ENCODE peak calls at places on chromosomes 6 and 20, in ten cellular contexts. Z is transverse colon, B is HCT116, K is stomach, T is GM12878, R is upper lobe of left lung, N is breast epithelium, S is K562, L is HepG2, H is prostate gland. P is an unnamed sample.

GRCh38 chr6:18388942-18389341 is 1.8 kb downstream of the RNF144B start:
- DNase-seq in Z (no peak), B (no peak), K (no peak), T (no peak), R (no peak), N (no peak), S (no peak), L (peak; percentile 82), H (peak; percentile 57), P (no peak)

GRCh38 chr20:35461620-35462019 is 6.2 kb downstream of the CEP250 start:
- DNase-seq in Z (no peak), B (no peak), K (no peak), T (no peak), R (no peak), N (no peak), S (no peak), L (no peak), H (no peak), P (no peak)

GRCh38 chr20:33606114-33606771 is 55.9 kb upstream of the C20orf144 start:
- DNase-seq in Z (no peak), B (no peak), K (no peak), T (peak; percentile 51), R (no peak), N (no peak), S (no peak), L (no peak), H (no peak), P (no peak)

GRCh38 chr6:105091140-105091829 is 88.5 kb downstream of the POPDC3 start:
- DNase-seq in Z (no peak), B (no peak), K (no peak), T (no peak), R (no peak), N (no peak), S (no peak), L (no peak), H (no peak), P (no peak)

GRCh38 chr20:31817461-31817860 is 1.7 kb upstream of the MYLK2 start:
- DNase-seq in Z (no peak), B (no peak), K (no peak), T (no peak), R (no peak), N (no peak), S (no peak), L (no peak), H (no peak), P (no peak)

GRCh38 chr6:157925771-157926170 is 55.9 kb upstream of the SYNJ2 start:
- DNase-seq in Z (no peak), B (no peak), K (no peak), T (no peak), R (no peak), N (no peak), S (no peak), L (no peak), H (no peak), P (no peak)

GRCh38 chr6:42783177-42783875 is 1.5 kb downstream of the BICRAL start:
- DNase-seq in Z (peak; percentile 77), B (no peak), K (peak; percentile 78), T (no peak), R (peak; percentile 68), N (peak; percentile 80), S (peak; percentile 88), L (peak; percentile 56), H (peak; percentile 68), P (peak; percentile 94)

GRCh38 chr6:148846778-148847761 is 100.2 kb downstream of the UST start:
- DNase-seq in Z (no peak), B (no peak), K (no peak), T (no peak), R (no peak), N (no peak), S (no peak), L (no peak), H (no peak), P (no peak)

GRCh38 chr6:34243131-34243771 is 5.6 kb downstream of the SMIM29 start:
- DNase-seq in Z (no peak), B (no peak), K (no peak), T (no peak), R (no peak), N (peak; percentile 37), S (peak; percentile 38), L (no peak), H (no peak), P (no peak)

GRCh38 chr6:31007694-31008093 is 2.6 kb upstream of the MUC22 start:
- DNase-seq in Z (no peak), B (no peak), K (no peak), T (no peak), R (peak; percentile 25), N (no peak), S (no peak), L (no peak), H (no peak), P (no peak)

GRCh38 chr6:113620372-113620771 is 236.8 kb upstream of the MARCKS start:
- DNase-seq in Z (no peak), B (no peak), K (no peak), T (no peak), R (no peak), N (no peak), S (no peak), L (no peak), H (no peak), P (no peak)

GRCh38 chr20:4832469-4832868 is 110.8 kb downstream of the PRND start:
- DNase-seq in Z (no peak), B (no peak), K (no peak), T (no peak), R (no peak), N (no peak), S (no peak), L (no peak), H (no peak), P (no peak)

DNA sequence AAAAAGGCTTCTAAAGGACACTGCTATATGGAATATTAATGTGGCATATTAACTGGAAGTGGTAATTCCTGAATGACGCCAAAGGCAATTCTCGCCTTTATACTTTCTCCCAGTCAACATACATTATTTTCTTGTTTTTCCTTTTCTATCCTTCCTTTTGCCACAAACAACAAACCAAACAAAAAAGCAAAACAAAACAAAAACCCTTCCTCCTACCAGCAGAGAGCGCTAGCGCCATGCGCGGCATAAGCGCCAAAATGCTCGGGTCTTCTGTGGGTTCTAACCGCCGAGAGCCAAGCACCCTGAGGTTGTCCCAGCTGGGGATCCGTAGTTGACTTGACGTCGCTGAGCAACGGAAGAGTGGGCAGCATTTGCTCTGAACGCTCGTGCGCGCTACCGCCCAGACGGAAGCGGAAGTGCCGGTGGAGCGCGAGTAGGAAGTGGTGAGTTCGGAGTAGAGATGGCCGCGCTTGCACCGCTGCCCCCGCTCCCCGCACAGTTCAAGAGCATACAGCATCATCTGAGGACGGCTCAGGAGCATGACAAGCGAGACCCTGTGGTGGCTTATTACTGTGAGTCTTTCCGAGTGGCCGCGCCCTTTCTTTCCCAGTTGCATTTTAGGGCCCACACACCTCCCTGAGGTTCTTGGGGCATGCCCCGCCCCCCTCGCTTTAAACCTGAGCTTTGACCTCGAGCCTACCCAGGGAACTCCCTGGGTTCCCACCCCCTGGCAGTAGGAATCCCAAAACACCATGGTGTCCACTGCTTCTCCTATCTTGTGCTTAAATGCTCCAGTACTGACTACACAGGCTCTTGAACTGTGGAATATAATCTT is at the start of the genes NMBR and VTA1:
- DNase-seq in Z (peak; percentile 98), B (peak; percentile 99), K (peak; percentile 97), T (peak; percentile 97), R (peak; percentile 98), N (peak; percentile 94), S (peak; percentile 100), L (peak; percentile 100), H (peak; percentile 98), P (peak; percentile 99)
- TF ChIP-seq POLR2A in Z (peak; percentile 42), B (peak; percentile 77), K (no peak), T (peak; percentile 94), R (no peak), N (no peak), S (peak; percentile 94), L (peak; percentile 98), H (no peak), P (no peak)

DNA sequence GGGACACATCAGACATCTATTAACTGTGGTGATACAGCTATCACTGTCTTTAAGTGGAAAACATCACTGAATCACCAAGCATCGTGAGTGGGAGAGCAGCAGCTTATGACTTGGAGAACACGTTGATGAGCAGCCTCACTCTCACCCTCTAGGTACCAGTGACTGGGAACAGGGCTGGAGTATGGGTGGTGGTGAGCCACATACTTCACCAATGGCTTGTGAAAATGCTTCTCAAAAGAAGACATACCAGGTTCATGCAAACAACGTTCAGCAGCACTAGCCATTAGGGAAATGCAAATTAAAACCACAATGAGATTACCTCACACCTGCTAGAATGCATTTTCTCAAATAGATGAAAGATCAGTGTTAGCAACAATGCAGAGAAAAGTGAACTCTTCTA is 25.3 kb downstream of the SNX5 start:
- DNase-seq in Z (no peak), B (no peak), K (no peak), T (no peak), R (no peak), N (no peak), S (no peak), L (no peak), H (no peak), P (no peak)
- TF ChIP-seq POLR2AphosphoS5 in Z (peak; percentile 23), B (no peak), K (no peak), T (peak; percentile 68), R (no peak), N (no peak), S (no peak), L (no peak), H (no peak), P (no peak)

DNA sequence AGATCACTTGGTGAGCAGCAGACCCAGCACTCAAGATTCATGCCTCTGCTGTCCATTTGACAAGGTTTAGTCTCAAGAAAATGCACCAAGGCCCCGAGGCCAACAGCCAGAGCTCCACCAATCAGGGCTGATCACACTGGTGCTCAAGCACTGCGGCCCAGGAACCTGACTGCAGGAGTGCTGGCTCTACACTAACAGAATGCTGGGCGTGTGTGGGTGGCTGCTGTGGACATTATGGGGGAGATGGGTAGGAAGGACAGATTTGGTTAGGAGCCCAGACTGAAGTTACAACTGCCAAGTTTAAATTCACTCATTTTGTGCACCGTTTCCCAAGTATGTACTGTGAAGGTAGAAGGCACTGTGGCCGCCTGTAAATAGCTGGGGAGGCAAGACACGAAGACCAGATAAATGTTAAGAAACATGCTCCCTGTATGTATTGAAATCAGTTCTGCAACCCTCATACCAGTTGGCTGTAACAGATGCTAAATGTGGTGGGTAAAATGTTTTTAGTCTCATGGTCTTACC is 28.1 kb downstream of the SNX5 start:
- DNase-seq in Z (no peak), B (no peak), K (no peak), T (no peak), R (no peak), N (no peak), S (no peak), L (no peak), H (no peak), P (no peak)
- TF ChIP-seq POLR2A in Z (no peak), B (no peak), K (no peak), T (peak; percentile 63), R (no peak), N (no peak), S (peak; percentile 7), L (peak; percentile 65), H (no peak), P (no peak)

DNA sequence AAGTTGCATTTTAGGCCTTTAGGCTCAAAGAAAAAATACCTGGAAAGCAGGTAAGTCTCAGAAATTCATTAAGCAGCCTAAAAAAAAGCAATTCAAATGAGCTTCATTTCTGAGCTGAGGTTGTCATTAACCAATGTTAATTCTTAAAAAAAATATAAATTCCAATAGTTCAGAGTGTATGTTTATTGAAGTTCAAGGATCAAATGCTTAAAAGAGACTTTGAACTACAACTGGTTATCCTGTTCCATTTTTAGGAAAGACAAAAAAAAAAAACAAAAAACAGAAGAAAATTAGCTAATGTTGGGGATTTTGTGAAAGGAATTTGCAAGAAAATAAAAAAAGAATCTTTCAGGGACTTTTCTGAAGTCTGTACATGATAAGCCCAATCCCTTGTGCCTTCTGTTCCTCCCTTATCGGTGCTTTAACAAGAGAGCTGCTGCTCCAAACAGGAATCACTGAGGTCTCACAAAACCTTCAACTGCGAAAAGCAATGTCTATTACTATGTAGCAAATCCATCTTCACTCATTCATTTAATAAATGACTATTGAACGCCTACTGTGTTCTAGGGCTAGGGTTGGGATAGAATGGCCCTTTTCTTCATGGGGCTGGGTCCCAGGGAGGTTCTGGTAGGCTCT is 90.3 kb downstream of the FOXF2 start:
- DNase-seq in Z (no peak), B (no peak), K (no peak), T (no peak), R (no peak), N (no peak), S (no peak), L (no peak), H (no peak), P (no peak)
- TF ChIP-seq POLR2AphosphoS5 in Z (no peak), B (no peak), K (no peak), T (no peak), R (no peak), N (no peak), S (no peak), L (no peak), H (no peak), P (no peak)